ENCODE peak calls at places on chromosomes 12 and 14, in five cellular contexts. I is tibial nerve, U is left ventricle myocardium inferior, R is heart right ventricle, S is IMR-90. X is an unnamed sample.

GRCh38 chr14:21070083-21070609 is at the start of gene ARHGEF40:
- DNase-seq in I (peak; percentile 46), U (peak; percentile 79), R (peak; percentile 81), S (peak; percentile 33), X (no peak)

GRCh38 chr12:94416613-94417012 is 43.1 kb downstream of the CEP83 start:
- DNase-seq in I (no peak), U (no peak), R (no peak), S (no peak), X (no peak)

GRCh38 chr14:104968153-104968527 is 10.0 kb downstream of the AHNAK2 start:
- DNase-seq in I (peak; percentile 69), U (peak; percentile 82), R (peak; percentile 82), S (peak; percentile 35), X (no peak)

GRCh38 chr12:6547987-6548386 is 7.9 kb downstream of the IFFO1 start:
- DNase-seq in I (no peak), U (peak; percentile 55), R (peak; percentile 35), S (peak; percentile 89), X (no peak)

GRCh38 chr12:6218526-6218925 is 18.3 kb downstream of the CD9 start:
- DNase-seq in I (no peak), U (no peak), R (no peak), S (no peak), X (no peak)

GRCh38 chr12:40226652-40227051 is 1.9 kb downstream of the LRRK2 start:
- DNase-seq in I (peak; percentile 39), U (no peak), R (no peak), S (peak; percentile 73), X (no peak)

GRCh38 chr12:32273063-32273521 is 126.3 kb upstream of the FGD4 start:
- DNase-seq in I (no peak), U (no peak), R (no peak), S (peak; percentile 90), X (no peak)

GRCh38 chr12:130987151-130987931 is 33.6 kb downstream of the ADGRD1 start:
- DNase-seq in I (no peak), U (no peak), R (no peak), S (no peak), X (no peak)

GRCh38 chr14:31886161-31886835 is 190.8 kb upstream of the ARHGAP5 start:
- DNase-seq in I (no peak), U (no peak), R (no peak), S (no peak), X (no peak)

GRCh38 chr12:126389215-126389841 is 1324.1 kb downstream of the AACS start:
- DNase-seq in I (peak; percentile 19), U (no peak), R (no peak), S (no peak), X (no peak)

GRCh38 chr14:105851716-105852377 is 325.5 kb downstream of the TMEM121 start:
- DNase-seq in I (no peak), U (no peak), R (no peak), S (no peak), X (no peak)

GRCh38 chr12:6824962-6825381 is 3.2 kb upstream of the P3H3 start:
- DNase-seq in I (no peak), U (no peak), R (no peak), S (peak; percentile 52), X (no peak)

GRCh38 chr14:61749867-61750266 is 12.4 kb upstream of the SNAPC1 start:
- DNase-seq in I (no peak), U (no peak), R (no peak), S (no peak), X (no peak)

GRCh38 chr12:96587691-96588090 is 98.3 kb downstream of the CFAP54 start:
- DNase-seq in I (no peak), U (no peak), R (no peak), S (peak; percentile 22), X (no peak)

GRCh38 chr12:56932867-56933266 is 1.3 kb downstream of the SDR9C7 start:
- DNase-seq in I (no peak), U (peak; percentile 35), R (peak; percentile 29), S (no peak), X (no peak)

GRCh38 chr12:58633479-58633878 is 286.8 kb downstream of the LRIG3 start:
- DNase-seq in I (no peak), U (no peak), R (no peak), S (peak; percentile 60), X (no peak)

GRCh38 chr12:59113831-59114273 is 193.5 kb upstream of the LRIG3 start:
- DNase-seq in I (peak; percentile 58), U (peak; percentile 58), R (peak; percentile 50), S (peak; percentile 81), X (peak; percentile 17)

DNA sequence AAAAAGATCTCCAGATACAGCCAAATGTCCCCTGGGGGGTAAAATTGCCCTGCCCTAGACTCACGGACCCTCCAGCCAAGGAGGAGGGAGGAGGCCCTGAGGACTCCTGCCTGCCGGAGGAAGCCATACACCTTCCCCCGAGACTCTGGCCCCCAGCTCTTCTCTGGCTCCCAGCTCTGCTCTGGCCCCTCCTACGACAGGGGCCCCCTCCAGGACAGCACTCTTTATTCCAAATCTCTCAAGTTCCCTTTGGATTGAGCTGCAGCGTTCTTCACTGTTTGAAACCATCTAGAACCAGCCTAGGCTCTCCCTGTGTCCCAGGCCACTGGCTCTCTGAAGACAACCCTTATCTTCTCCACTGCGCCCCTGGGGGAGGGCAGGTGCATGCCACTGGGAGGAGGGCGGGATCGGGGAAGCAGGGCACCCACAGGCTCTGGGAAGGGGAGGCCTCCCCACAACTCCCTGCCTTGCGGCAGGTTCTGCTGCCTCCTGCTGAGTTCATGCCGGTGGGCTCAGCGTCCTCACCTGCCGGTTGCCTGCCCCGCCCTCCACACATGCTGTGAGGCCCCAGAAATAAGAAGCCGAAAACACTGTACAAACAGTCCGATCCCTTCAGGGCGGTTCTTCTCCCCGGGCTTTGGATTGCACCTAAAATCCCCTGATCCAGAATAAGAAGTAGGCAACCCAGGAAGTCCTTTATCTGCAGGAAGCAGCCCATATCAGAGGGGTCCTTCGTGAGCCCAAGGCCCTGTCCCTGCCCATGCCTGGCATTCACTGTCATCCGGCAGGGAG is 112.7 kb downstream of the DICER1 start:
- DNase-seq in I (no peak), U (no peak), R (no peak), S (no peak), X (no peak)
- TF ChIP-seq CTCF in I (no peak), U (no peak), R (no peak), S (no peak), X (no peak)

GRCh38 chr12:67650528-67651379 is 2.2 kb downstream of the DYRK2 start:
- DNase-seq in I (no peak), U (no peak), R (no peak), S (no peak), X (no peak)
- TF ChIP-seq CTCF in I (no peak), U (no peak), R (no peak), S (no peak), X (no peak)

DNA sequence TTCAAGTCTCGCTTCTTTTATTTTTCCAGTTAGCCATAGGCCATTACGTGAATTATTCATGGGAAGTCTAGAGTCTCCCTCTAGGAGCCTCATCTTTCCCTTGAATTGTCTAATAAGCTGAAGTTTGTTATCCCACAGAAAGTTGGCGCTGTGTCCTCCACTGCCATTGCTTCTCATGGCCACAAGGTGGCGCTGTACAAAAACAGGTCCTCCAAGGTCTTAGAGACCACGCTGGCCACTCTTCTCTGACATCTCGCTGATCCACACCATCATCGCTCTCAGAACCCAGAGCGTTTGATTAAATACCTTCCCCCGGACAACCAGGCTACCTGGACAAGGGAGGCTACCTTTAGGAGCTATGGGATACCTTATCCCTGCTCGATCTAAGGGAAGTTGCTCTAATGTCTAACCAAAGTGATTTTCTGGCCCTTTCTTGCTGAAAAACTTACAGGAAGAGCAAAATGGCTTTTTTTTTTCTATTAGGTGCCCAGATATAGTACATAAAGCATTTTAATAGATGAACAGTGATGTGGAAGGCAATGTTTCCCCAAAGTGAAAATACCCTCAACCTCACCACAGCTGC is 110.0 kb downstream of the CCDC60 start:
- DNase-seq in I (no peak), U (peak; percentile 18), R (peak; percentile 13), S (no peak), X (peak; percentile 21)
- TF ChIP-seq CTCF in I (peak; percentile 26), U (peak; percentile 84), R (peak; percentile 80), S (peak; percentile 31), X (peak; percentile 95)

DNA sequence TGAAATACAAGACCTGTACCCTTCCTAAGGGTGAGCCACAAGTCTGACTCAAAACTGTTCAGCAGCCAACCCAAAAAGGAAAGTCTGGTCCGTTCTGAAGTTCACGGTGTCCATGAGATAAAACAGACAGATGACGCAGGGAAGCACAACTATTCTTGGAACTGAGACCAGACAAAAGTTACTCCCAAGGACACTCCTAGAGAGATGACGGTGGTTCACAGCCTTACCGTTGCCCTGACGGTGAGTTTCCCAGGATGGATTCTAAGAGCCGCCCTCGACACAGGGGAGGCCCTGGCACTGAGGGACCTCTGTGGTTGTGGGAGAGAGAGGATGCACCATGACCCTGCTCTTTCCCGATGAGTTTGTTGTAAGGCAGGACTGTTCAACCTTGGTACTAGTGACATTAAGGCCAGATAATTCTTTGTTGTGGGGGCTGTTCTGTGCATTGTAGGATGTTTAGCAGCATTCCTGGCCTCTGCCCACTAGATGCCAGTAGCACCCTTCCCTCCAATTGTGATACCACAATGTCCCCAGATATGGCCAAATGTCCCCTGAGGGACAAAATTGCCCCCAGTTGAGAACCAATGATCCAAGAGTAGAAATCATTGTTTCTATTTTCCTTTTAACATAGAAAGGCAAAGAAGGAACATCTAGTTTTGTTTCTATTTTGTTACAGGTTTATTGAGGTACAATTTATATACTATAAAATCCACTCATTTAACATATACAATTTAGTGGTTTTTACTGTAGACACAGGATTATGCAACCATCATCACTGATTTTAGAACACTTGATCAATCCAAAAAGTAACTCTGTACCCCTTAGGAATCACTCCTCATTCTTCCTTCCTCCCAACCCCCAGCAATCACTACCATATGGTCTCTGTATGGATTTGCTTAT is 23.0 kb downstream of the OR10P1 start:
- DNase-seq in I (no peak), U (peak; percentile 48), R (no peak), S (peak; percentile 9), X (no peak)
- TF ChIP-seq CTCF in I (peak; percentile 48), U (peak; percentile 55), R (peak; percentile 57), S (peak; percentile 53), X (peak; percentile 46)

GRCh38 chr14:25042362-25043299 is 7.3 kb downstream of the STXBP6 start:
- DNase-seq in I (no peak), U (no peak), R (no peak), S (peak; percentile 68), X (no peak)
- TF ChIP-seq CTCF in I (no peak), U (peak; percentile 67), R (peak; percentile 68), S (peak; percentile 54), X (no peak)

DNA sequence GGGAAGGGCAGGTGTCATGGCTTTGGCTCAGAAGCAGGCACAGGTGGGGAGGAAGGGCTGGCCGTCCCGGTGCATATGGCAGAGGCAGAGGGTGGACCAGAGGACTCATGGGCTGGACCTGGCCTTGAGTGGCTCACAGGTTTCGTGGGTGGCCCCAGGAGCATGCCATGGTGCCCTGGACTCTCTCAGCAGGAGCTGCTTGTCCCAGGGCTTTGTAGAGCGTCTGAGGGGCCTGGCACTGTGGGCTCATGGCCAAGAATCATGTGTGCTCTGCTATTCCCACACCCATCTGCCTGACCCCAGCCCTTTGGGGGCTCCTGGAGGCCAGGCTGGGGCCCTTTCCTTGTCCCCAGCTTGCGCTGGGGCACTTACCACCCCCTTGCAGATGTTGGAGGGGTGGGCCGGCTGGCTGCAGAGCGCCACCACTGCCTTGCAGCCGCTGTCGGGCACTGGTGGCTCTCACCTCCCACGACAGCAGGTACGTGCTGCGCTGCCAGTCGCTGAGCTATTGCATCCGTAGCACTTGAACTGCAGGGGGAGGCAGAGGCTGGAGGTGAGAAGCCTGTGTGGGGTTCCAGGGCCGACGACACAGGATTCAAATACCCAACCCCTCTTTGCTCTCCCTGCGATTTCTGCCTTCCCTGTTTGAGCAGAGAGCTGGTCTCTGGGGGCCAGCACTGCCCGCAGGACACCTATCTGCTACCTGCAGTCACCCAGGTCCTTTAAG is 187.4 kb upstream of the PRMT8 start:
- DNase-seq in I (no peak), U (no peak), R (no peak), S (no peak), X (no peak)
- TF ChIP-seq CTCF in I (no peak), U (no peak), R (no peak), S (no peak), X (no peak)

GRCh38 chr12:118064608-118065007 is 3.6 kb upstream of the WSB2 start:
- DNase-seq in I (no peak), U (no peak), R (no peak), S (no peak), X (no peak)
- TF ChIP-seq CTCF in I (no peak), U (no peak), R (no peak), S (no peak), X (no peak)

X was measured in D721Med.